ENCODE peak calls at places on chromosomes 13 and 19, in five cellular contexts. V, I, Q, D and G are unnamed samples.

GRCh38 chr13:46181799-46182490 is at the start of gene LCP1:
- DNase-seq in V (no peak), I (peak; percentile 78), Q (no peak), D (no peak), G (peak; percentile 47)

GRCh38 chr19:48120505-48120904 is 9.9 kb upstream of the PLA2G4C start:
- DNase-seq in V (no peak), I (no peak), Q (no peak), D (no peak), G (no peak)

GRCh38 chr19:29526730-29527499 is 1.1 kb downstream of the VSTM2B start:
- DNase-seq in V (no peak), I (no peak), Q (no peak), D (peak; percentile 44), G (peak; percentile 74)

GRCh38 chr13:77863037-77863630 is 55.5 kb downstream of the EDNRB start:
- DNase-seq in V (no peak), I (no peak), Q (no peak), D (no peak), G (no peak)

GRCh38 chr13:28429685-28430290 is 65.1 kb downstream of the FLT1 start:
- DNase-seq in V (no peak), I (no peak), Q (no peak), D (peak; percentile 87), G (peak; percentile 86)

GRCh38 chr19:7857727-7858701 is 16.2 kb downstream of the PRR36 start:
- DNase-seq in V (no peak), I (no peak), Q (no peak), D (peak; percentile 94), G (peak; percentile 93)

GRCh38 chr13:49580980-49581680 is 4.2 kb downstream of the RCBTB1 start:
- DNase-seq in V (no peak), I (no peak), Q (no peak), D (no peak), G (no peak)

GRCh38 chr13:71677114-71677513 is 189.9 kb downstream of the DACH1 start:
- DNase-seq in V (no peak), I (no peak), Q (no peak), D (no peak), G (no peak)

GRCh38 chr13:107202371-107203023 is 634.6 kb upstream of the ARGLU1 start:
- DNase-seq in V (no peak), I (no peak), Q (no peak), D (no peak), G (no peak)

GRCh38 chr19:52789440-52789839 is 2.8 kb upstream of the ZNF600 start:
- DNase-seq in V (no peak), I (no peak), Q (no peak), D (no peak), G (no peak)

GRCh38 chr13:103039183-103039582 is 27.0 kb downstream of the SLC10A2 start:
- DNase-seq in V (no peak), I (no peak), Q (no peak), D (no peak), G (peak; percentile 55)

GRCh38 chr19:53467503-53468262 is at the start of gene ZNF813:
- DNase-seq in V (peak; percentile 93), I (peak; percentile 97), Q (peak; percentile 97), D (peak; percentile 93), G (peak; percentile 99)

GRCh38 chr19:16376241-16376640 is 51.6 kb downstream of the KLF2 start:
- DNase-seq in V (no peak), I (no peak), Q (no peak), D (peak; percentile 25), G (no peak)

GRCh38 chr13:110913911-110914292 is 967 bp downstream of the ANKRD10 start:
- DNase-seq in V (no peak), I (no peak), Q (no peak), D (no peak), G (no peak)

GRCh38 chr19:34220472-34221063 is 33.8 kb upstream of the GARRE1 start:
- DNase-seq in V (peak; percentile 19), I (peak; percentile 65), Q (no peak), D (peak; percentile 41), G (peak; percentile 83)

GRCh38 chr19:41753159-41753558 is 2.2 kb upstream of the CEACAM6 start:
- DNase-seq in V (no peak), I (peak; percentile 77), Q (peak; percentile 87), D (peak; percentile 65), G (peak; percentile 91)

GRCh38 chr19:51367565-51368365 is 1.0 kb downstream of the CLDND2 start:
- DNase-seq in V (peak; percentile 100), I (peak; percentile 97), Q (peak; percentile 99), D (peak; percentile 99), G (peak; percentile 100)

GRCh38 chr19:8569066-8569761 is 8.0 kb downstream of the MYO1F start:
- DNase-seq in V (no peak), I (peak; percentile 81), Q (peak; percentile 71), D (no peak), G (no peak)

DNA sequence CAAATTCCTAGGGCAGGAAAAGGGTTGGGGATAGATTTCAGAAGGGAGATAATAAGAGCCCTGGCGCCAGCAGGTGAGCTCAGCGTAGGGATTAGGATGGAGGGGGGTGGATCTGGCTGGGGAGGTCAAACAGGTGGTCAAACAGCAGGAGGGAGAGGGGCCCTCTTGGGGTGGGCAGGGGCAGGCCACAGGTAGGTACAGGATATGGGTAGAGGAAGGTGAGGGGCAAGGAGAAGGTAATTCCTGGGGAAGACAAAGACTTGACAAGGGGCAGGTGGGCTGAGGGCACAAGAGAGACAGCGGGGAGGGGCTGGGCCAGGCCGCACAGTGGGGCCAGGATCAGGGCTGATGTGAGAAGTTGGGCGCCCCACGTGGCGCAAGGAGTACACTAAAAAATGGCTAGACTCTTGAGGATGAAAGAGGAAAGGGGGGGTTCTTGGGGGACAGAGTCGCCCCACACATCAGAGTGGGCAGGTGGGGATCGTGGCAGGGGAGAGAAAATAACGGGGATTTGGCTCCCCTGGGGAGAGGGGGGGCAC is 713 bp downstream of the KRI1 start:
- DNase-seq in V (peak; percentile 42), I (peak; percentile 56), Q (peak; percentile 68), D (peak; percentile 53), G (peak; percentile 86)
- TF ChIP-seq CTCF in V (no peak), I (no peak), Q (no peak), D (peak; percentile 14), G (no peak)

GRCh38 chr19:27720155-27720554 is 1492.8 kb downstream of the UQCRFS1 start:
- DNase-seq in V (no peak), I (no peak), Q (no peak), D (no peak), G (no peak)
- H3K4me1 ChIP-seq in V (no peaks in the 10 kb centered on the region), I (no peaks in the 10 kb centered on the region), Q (no peaks in the 10 kb centered on the region), D (no peaks in the 10 kb centered on the region), G (no peaks in the 10 kb centered on the region)

GRCh38 chr19:57583521-57584416 is at the start of gene ZIK1:
- DNase-seq in V (peak; percentile 88), I (peak; percentile 88), Q (peak; percentile 88), D (peak; percentile 97), G (peak; percentile 98)
- TF ChIP-seq CTCF in V (no peak), I (peak; percentile 12), Q (peak; percentile 14), D (no peak), G (peak; percentile 33)

DNA sequence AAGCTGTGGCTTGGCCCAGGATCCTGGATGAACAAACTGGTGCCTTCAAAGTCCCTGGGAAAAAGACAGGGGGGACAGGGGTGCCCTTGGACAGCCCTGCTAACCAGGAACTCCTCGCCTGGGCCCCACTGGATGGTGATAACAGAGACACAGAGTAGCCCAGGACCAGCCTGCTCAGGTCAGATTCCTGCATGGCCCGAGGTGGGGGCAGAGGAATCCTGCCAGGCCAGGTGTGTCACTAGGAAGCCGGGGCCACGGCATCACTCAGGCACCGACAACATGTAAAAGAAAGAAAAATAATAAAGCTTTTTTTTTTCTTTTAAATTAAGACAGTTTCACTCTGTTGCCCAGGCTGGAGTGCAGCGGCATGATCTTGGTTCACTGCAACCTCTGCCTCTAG is 5.6 kb upstream of the RPL18A start:
- DNase-seq in V (no peak), I (no peak), Q (no peak), D (no peak), G (no peak)
- H3K4me1 ChIP-seq in V (no peaks in the 10 kb centered on the region), I (peaks cover 29% of the 10 kb centered on the region), Q (peaks cover 8% of the 10 kb centered on the region), D (no peaks in the 10 kb centered on the region), G (no peaks in the 10 kb centered on the region)

GRCh38 chr19:11145147-11145924 is 10.2 kb downstream of the SPC24 start:
- DNase-seq in V (no peak), I (no peak), Q (no peak), D (no peak), G (no peak)

GRCh38 chr19:11138659-11139526 is 16.7 kb downstream of the SPC24 start:
- DNase-seq in V (peak; percentile 84), I (no peak), Q (peak; percentile 61), D (peak; percentile 74), G (peak; percentile 88)

GRCh38 chr19:11142528-11143171 is 12.9 kb downstream of the SPC24 start:
- DNase-seq in V (peak; percentile 98), I (no peak), Q (peak; percentile 92), D (peak; percentile 92), G (peak; percentile 94)

GRCh38 chr19:11140896-11141295 is 14.7 kb downstream of the SPC24 start:
- DNase-seq in V (no peak), I (no peak), Q (no peak), D (no peak), G (no peak)

GRCh38 chr19:11141937-11142527 is 13.6 kb downstream of the SPC24 start:
- DNase-seq in V (peak; percentile 48), I (no peak), Q (no peak), D (peak; percentile 57), G (peak; percentile 79)
- TF ChIP-seq CTCF in V (no peak), I (no peak), Q (peak; percentile 20), D (peak; percentile 28), G (peak; percentile 50)

GRCh38 chr19:4058696-4059492 is 7.8 kb downstream of the ZBTB7A start:
- DNase-seq in V (no peak), I (no peak), Q (peak; percentile 59), D (peak; percentile 30), G (no peak)
- H3K4me1 ChIP-seq in V (peaks cover 49% of the 10 kb centered on the region), I (peaks cover 65% of the 10 kb centered on the region), Q (peaks cover 70% of the 10 kb centered on the region), D (no peaks in the 10 kb centered on the region), G (no peaks in the 10 kb centered on the region)

GRCh38 chr13:26485288-26485687 is 72.2 kb upstream of the WASF3 start:
- DNase-seq in V (no peak), I (no peak), Q (no peak), D (no peak), G (no peak)

GRCh38 chr13:26484196-26484595 is 73.3 kb upstream of the WASF3 start:
- DNase-seq in V (no peak), I (no peak), Q (no peak), D (no peak), G (no peak)

GRCh38 chr13:26485786-26486185 is 71.7 kb upstream of the WASF3 start:
- DNase-seq in V (no peak), I (no peak), Q (no peak), D (no peak), G (peak; percentile 69)

GRCh38 chr13:26482451-26483197 is 74.9 kb upstream of the WASF3 start:
- DNase-seq in V (peak; percentile 39), I (peak; percentile 63), Q (no peak), D (peak; percentile 74), G (peak; percentile 93)

GRCh38 chr13:26483546-26483945 is 73.9 kb upstream of the WASF3 start:
- DNase-seq in V (no peak), I (no peak), Q (no peak), D (no peak), G (no peak)
- TF ChIP-seq CTCF in V (no peak), I (no peak), Q (no peak), D (no peak), G (no peak)

DNA sequence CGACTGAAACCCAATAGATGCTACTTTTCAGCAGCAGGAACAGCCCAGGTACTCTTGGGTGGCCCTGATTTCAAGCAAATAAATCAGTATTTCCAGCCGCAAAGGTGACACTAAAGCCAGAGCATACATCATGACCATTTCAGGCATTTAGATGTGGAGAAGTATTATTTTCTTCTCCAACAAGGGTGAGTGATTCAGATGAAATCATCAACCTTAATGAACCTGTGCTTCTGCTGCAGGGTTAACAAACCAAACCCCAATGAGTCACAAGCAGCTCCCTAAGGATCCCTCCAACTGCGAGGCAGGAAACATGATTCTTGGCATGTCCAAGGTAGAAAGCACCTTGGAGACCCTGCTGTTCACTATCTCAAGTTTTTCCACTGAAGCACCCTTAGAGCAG is 32.7 kb downstream of the MBNL2 start:
- DNase-seq in V (no peak), I (no peak), Q (no peak), D (no peak), G (no peak)
- H3K4me1 ChIP-seq in V (peaks cover 34% of the 10 kb centered on the region), I (peaks cover 6% of the 10 kb centered on the region), Q (peaks cover 66% of the 10 kb centered on the region), D (peaks cover 15% of the 10 kb centered on the region), G (no peaks in the 10 kb centered on the region)